ENCODE peak calls at places on chromosomes 12 and 14, in six cellular contexts. V, G, A, W, U and N are unnamed samples. For H3K4me1, the result is how much of the 10 kb centered on the place peaks cover.

GRCh38 chr12:26117321-26117720 is 7.5 kb downstream of the BHLHE41 start:
- DNase-seq in G (no peak), W (no peak), A (no peak), U (no peak), V (no peak), N (no peak)

GRCh38 chr12:53063708-53064612 is 14.1 kb downstream of the TNS2 start:
- DNase-seq in W (peak), A (peak), V (peak), U (peak), G (peak), N (peak)

GRCh38 chr12:120984351-120984898 is 6.1 kb downstream of the HNF1A start:
- DNase-seq in U (no peak), V (no peak), A (no peak), W (peak), G (no peak), N (no peak)

GRCh38 chr14:71659165-71659564 is 273.1 kb upstream of the RGS6 start:
- DNase-seq in V (peak), W (no peak), U (no peak), G (no peak), A (peak), N (no peak)

GRCh38 chr12:6764011-6764828 is 1.9 kb upstream of the PTMS start:
- DNase-seq in W (peak), V (peak), G (peak), A (peak), U (peak), N (peak)

GRCh38 chr14:68621400-68622365 is 171.2 kb downstream of the ZFP36L1 start:
- DNase-seq in U (peak), V (peak), A (peak), G (no peak), W (peak), N (peak)

GRCh38 chr12:34298971-34299801 is 276.9 kb downstream of the ALG10 start:
- DNase-seq in A (no peak), U (no peak), G (peak), V (no peak), W (no peak), N (no peak)

GRCh38 chr12:92696240-92696639 is 6.5 kb upstream of the PLEKHG7 start:
- DNase-seq in G (no peak), U (peak), W (peak), V (peak), A (peak), N (no peak)

GRCh38 chr14:49986344-49987014 is 93.6 kb downstream of the ARF6 start:
- DNase-seq in V (peak), U (no peak), W (no peak), A (no peak), G (no peak), N (no peak)

GRCh38 chr12:111706145-111706544 is 20.3 kb downstream of the ACAD10 start:
- DNase-seq in V (no peak), W (no peak), U (no peak), A (no peak), G (no peak), N (no peak)

GRCh38 chr12:67091204-67091603 is 178.0 kb upstream of the CAND1 start:
- DNase-seq in G (no peak), A (no peak), V (no peak), W (no peak), U (no peak), N (no peak)

GRCh38 chr12:88371416-88372183 is 208.7 kb downstream of the KITLG start:
- DNase-seq in V (peak), U (no peak), A (peak), W (peak), G (no peak), N (no peak)

GRCh38 chr12:52370906-52371608 is 3.8 kb upstream of the KRT85 start:
- DNase-seq in V (peak), W (peak), U (peak), G (no peak), A (peak), N (no peak)

GRCh38 chr12:52613363-52614030 is 4.9 kb downstream of the KRT73 start:
- DNase-seq in G (no peak), U (peak), V (no peak), W (peak), A (no peak), N (peak)

GRCh38 chr14:32075636-32076277 is 1.3 kb upstream of the ARHGAP5 start:
- DNase-seq in U (peak), V (peak), W (peak), G (peak), A (peak), N (no peak)

GRCh38 chr14:32711103-32711680 is 227.5 kb upstream of the NPAS3 start:
- DNase-seq in V (peak), U (no peak), G (no peak), A (peak), W (peak), N (peak)

GRCh38 chr12:104547239-104547638 is 90.5 kb downstream of the CHST11 start:
- DNase-seq in W (no peak), U (no peak), G (no peak), A (no peak), V (no peak), N (no peak)

GRCh38 chr12:102883204-102883799 is 33.7 kb downstream of the PAH start:
- DNase-seq in U (peak), V (peak), G (peak), A (peak), W (peak), N (peak)

GRCh38 chr12:124273630-124274029 is 21.3 kb upstream of the RFLNA start:
- DNase-seq in G (no peak), U (no peak), V (peak), W (no peak), A (peak), N (peak)

GRCh38 chr14:78927261-78927660 is 757.1 kb downstream of the NRXN3 start:
- DNase-seq in U (no peak), W (no peak), A (no peak), V (no peak), G (no peak), N (no peak)

GRCh38 chr12:53737951-53738833 is 10.9 kb upstream of the CALCOCO1 start:
- DNase-seq in V (no peak), G (no peak), U (no peak), A (no peak), W (peak), N (peak)

GRCh38 chr12:47950856-47951468 is 12.4 kb upstream of the TMEM106C start:
- DNase-seq in G (no peak), A (no peak), U (no peak), V (peak), W (no peak), N (no peak)

GRCh38 chr12:2325501-2325900 is 272.7 kb downstream of the CACNA1C start:
- DNase-seq in A (no peak), W (no peak), V (no peak), U (no peak), G (no peak), N (no peak)

GRCh38 chr14:51396222-51396815 is 156.3 kb downstream of the TMX1 start:
- DNase-seq in V (peak), U (no peak), W (no peak), A (peak), G (no peak), N (no peak)

GRCh38 chr12:80711866-80712265 is 4.4 kb downstream of the MYF6 start:
- DNase-seq in A (no peak), W (no peak), V (no peak), G (no peak), U (no peak), N (no peak)

GRCh38 chr12:119369907-119370546 is 35.5 kb downstream of the CCDC60 start:
- DNase-seq in U (no peak), V (no peak), G (no peak), A (no peak), W (no peak), N (no peak)

GRCh38 chr12:117408161-117408791 is 46.9 kb upstream of the NOS1 start:
- DNase-seq in U (no peak), G (peak), A (no peak), V (peak), W (peak), N (peak)

GRCh38 chr12:87020071-87020470 is 763.9 kb upstream of the MGAT4C start:
- DNase-seq in G (no peak), V (no peak), U (no peak), W (no peak), A (no peak), N (no peak)

GRCh38 chr14:92297818-92298595 is 25.0 kb upstream of the SLC24A4 start:
- DNase-seq in G (no peak), V (no peak), U (no peak), A (no peak), W (no peak), N (no peak)

GRCh38 chr14:69483765-69484443 is 624 bp upstream of the PLEKHD1 start:
- DNase-seq in G (peak), V (peak), U (no peak), A (peak), W (no peak), N (no peak)

GRCh38 chr12:45670339-45671065 is 59.0 kb upstream of the ARID2 start:
- DNase-seq in G (no peak), U (no peak), W (no peak), V (peak), A (no peak), N (no peak)

GRCh38 chr12:101740566-101740965 is 1.3 kb upstream of the SYCP3 start:
- DNase-seq in V (no peak), W (no peak), U (no peak), A (no peak), G (no peak), N (no peak)

GRCh38 chr12:66072566-66072965 is 58.0 kb downstream of the LLPH start:
- DNase-seq in U (no peak), V (no peak), W (no peak), G (no peak), A (no peak), N (no peak)
- H3K4me1 ChIP-seq in U (under half), V (under half), W (under half), G (under half), A (under half), N (under half)

GRCh38 chr12:65821336-65821735 is 2.9 kb upstream of the HMGA2 start:
- DNase-seq in W (no peak), G (no peak), U (no peak), V (peak), A (no peak), N (no peak)

GRCh38 chr12:65823481-65824313 is 586 bp upstream of the HMGA2 start:
- DNase-seq in G (peak), V (peak), U (no peak), W (peak), A (peak), N (peak)

GRCh38 chr12:65824314-65824563 is at the start of gene HMGA2:
- DNase-seq in V (peak), A (peak), W (peak), U (no peak), G (peak), N (no peak)

GRCh38 chr12:65825323-65825572 is 965 bp downstream of the HMGA2 start:
- DNase-seq in V (no peak), U (no peak), W (no peak), G (no peak), A (no peak), N (no peak)

DNA sequence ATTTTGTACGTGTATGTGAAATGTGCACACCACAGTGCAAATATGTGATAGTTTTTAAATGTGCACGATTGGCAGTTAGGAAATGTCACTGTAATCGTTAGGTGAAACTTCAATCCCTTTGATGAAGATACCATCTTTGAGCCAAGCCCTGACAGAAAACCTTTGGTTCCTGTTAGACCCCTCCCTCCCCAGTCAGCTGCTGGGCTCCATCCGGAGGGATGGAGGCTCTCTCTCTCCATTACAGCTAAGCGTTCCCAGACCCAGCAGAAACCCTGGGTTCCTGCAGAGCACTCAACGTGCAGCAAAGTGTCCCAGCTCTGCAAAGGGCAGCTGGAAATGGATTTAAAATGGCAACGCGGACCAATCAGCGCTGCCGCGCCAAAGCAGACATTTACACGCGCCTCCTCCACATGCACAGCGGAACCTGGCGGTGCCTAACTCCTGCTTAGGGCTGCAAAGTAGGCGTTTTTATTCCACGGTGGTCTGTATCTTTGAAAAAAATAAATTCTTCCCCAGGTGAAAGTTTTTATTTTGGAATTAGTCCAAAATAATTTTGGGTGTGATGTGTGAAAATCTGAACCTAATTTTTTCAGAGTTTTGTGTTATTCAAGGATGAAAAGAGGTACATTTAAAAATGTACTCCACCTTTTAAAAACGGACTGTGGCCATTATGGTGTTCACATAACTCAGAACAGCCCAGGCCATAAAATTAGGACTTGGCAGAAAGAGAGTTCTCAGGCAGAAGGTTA is 1.4 kb upstream of the HMGA2 start:
- DNase-seq in W (peak), G (peak), V (peak), A (peak), U (no peak), N (peak)
- H3K4me3 ChIP-seq in W (peak), G (no peak), V (peak), A (peak), U (peak), N (peak)

GRCh38 chr12:116150452-116150851 is 127.0 kb downstream of the MED13L start:
- DNase-seq in W (no peak), A (no peak), G (no peak), V (no peak), U (no peak), N (peak)

GRCh38 chr12:116153983-116154382 is 123.5 kb downstream of the MED13L start:
- DNase-seq in A (no peak), U (no peak), V (no peak), G (no peak), W (no peak), N (peak)

GRCh38 chr12:116152268-116152667 is 125.2 kb downstream of the MED13L start:
- DNase-seq in A (peak), V (peak), U (no peak), W (no peak), G (no peak), N (peak)

GRCh38 chr12:116155383-116155782 is 122.1 kb downstream of the MED13L start:
- DNase-seq in U (no peak), A (no peak), V (no peak), W (no peak), G (no peak), N (no peak)

GRCh38 chr12:116153096-116153495 is 124.4 kb downstream of the MED13L start:
- DNase-seq in V (no peak), G (no peak), W (no peak), U (no peak), A (no peak), N (peak)
- H3K4me1 ChIP-seq in V (under half), G (under half), W (under half), U (half or more), A (under half), N (under half)

DNA sequence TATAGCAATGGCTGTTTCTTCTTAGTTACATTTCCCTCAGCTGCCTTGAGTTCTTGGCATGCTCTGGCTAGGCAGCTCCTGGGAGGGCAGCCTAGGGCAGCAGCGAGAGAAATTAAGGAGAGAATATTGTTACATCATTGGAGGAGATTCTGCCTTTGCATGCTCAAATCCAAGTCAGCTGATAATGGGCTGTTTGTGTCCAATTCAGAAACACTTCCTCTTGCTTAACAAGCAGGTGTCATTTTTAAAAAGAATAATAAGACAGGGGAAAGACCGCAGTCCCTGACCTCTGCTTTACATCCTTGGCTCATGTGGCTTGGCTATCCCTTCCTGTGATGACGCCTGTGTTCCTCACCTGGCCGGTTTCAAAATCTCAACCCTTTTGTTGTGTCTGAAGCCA is 76.9 kb downstream of the ESR2 start:
- DNase-seq in U (no peak), A (no peak), W (no peak), V (no peak), G (no peak), N (no peak)
- H3K4me3 ChIP-seq in U (no peak), A (no peak), W (no peak), V (no peak), G (peak), N (no peak)